ENCODE peak calls at places on chromosomes 5 and 9, in six cellular contexts. P, X, H, T, Y and A are unnamed samples.

GRCh38 chr5:168286386-168286785 is 5.1 kb upstream of the WWC1 start:
- DNase-seq in X (no peak), Y (no peak), H (no peak), P (no peak), T (no peak), A (no peak)

GRCh38 chr9:86892576-86892975 is 54.7 kb downstream of the GAS1 start:
- DNase-seq in H (no peak), P (no peak), X (no peak), T (no peak), Y (no peak), A (no peak)

GRCh38 chr5:9047932-9048331 is 497.9 kb downstream of the SEMA5A start:
- DNase-seq in H (no peak), P (no peak), T (no peak), Y (no peak), X (no peak), A (no peak)

GRCh38 chr9:79809931-79810330 is 238.2 kb downstream of the TLE4 start:
- DNase-seq in H (no peak), P (no peak), T (no peak), Y (no peak), X (peak; percentile 55), A (no peak)

GRCh38 chr9:128169925-128170324 is 9.9 kb downstream of the BBLN start:
- DNase-seq in T (no peak), H (no peak), Y (no peak), X (no peak), P (no peak), A (no peak)

GRCh38 chr5:31238497-31238896 is 45.0 kb downstream of the CDH6 start:
- DNase-seq in Y (no peak), H (no peak), P (no peak), T (no peak), X (no peak), A (no peak)

GRCh38 chr5:39355324-39355723 is 9.0 kb downstream of the C9 start:
- DNase-seq in T (no peak), H (no peak), P (no peak), Y (no peak), X (no peak), A (no peak)

GRCh38 chr5:172949426-172949825 is 9.8 kb upstream of the RPL26L1 start:
- DNase-seq in X (no peak), Y (no peak), H (no peak), P (no peak), T (no peak), A (no peak)

GRCh38 chr9:86163503-86163902 is 64.1 kb upstream of the GOLM1 start:
- DNase-seq in H (no peak), X (no peak), Y (no peak), T (no peak), P (no peak), A (no peak)

GRCh38 chr5:6194261-6194875 is 184.0 kb downstream of the MED10 start:
- DNase-seq in X (no peak), P (no peak), T (no peak), Y (no peak), H (no peak), A (no peak)

GRCh38 chr5:113748403-113748802 is 234.9 kb downstream of the YTHDC2 start:
- DNase-seq in H (no peak), Y (no peak), T (no peak), P (no peak), X (no peak), A (no peak)

GRCh38 chr5:116696356-116696755 is 121.7 kb upstream of the SEMA6A start:
- DNase-seq in T (no peak), Y (no peak), X (no peak), H (no peak), P (no peak), A (no peak)

GRCh38 chr9:27505744-27506161 is 18.3 kb upstream of the IFNK start:
- DNase-seq in H (no peak), P (no peak), T (no peak), Y (no peak), X (no peak), A (no peak)

GRCh38 chr5:3385874-3386536 is 209.6 kb upstream of the IRX1 start:
- DNase-seq in T (no peak), P (no peak), H (no peak), Y (no peak), X (no peak), A (no peak)

GRCh38 chr9:34310205-34310604 is 18.9 kb downstream of the KIF24 start:
- DNase-seq in Y (no peak), T (no peak), H (no peak), X (no peak), P (no peak), A (no peak)

GRCh38 chr5:149962040-149962439 is 1.5 kb downstream of the SLC26A2 start:
- DNase-seq in P (no peak), H (no peak), T (no peak), Y (no peak), X (no peak), A (no peak)

GRCh38 chr5:144598451-144599068 is 427.9 kb downstream of the KCTD16 start:
- DNase-seq in P (no peak), H (no peak), Y (no peak), T (peak; percentile 11), X (no peak), A (no peak)

GRCh38 chr5:134708301-134708700 is 30.0 kb upstream of the CAMLG start:
- DNase-seq in X (no peak), H (no peak), T (no peak), P (no peak), Y (no peak), A (no peak)

GRCh38 chr5:179310439-179311090 is 34.7 kb downstream of the ADAMTS2 start:
- DNase-seq in P (no peak), H (no peak), X (no peak), Y (no peak), T (no peak), A (no peak)

GRCh38 chr9:124507880-124508432 is 757 bp upstream of the NR5A1 start:
- DNase-seq in H (no peak), X (no peak), Y (no peak), T (no peak), P (peak; percentile 20), A (no peak)

GRCh38 chr9:124505901-124506346 is 1.3 kb downstream of the NR5A1 start:
- DNase-seq in H (no peak), Y (no peak), X (no peak), T (no peak), P (peak; percentile 27), A (no peak)

GRCh38 chr9:124505006-124505900 is 1.9 kb downstream of the NR5A1 start:
- DNase-seq in T (no peak), H (no peak), X (no peak), P (peak; percentile 42), Y (no peak), A (no peak)

GRCh38 chr9:124506931-124507879 is at the start of gene NR5A1:
- DNase-seq in Y (no peak), H (no peak), T (no peak), X (no peak), P (peak; percentile 83), A (no peak)

GRCh38 chr9:124506433-124506832 is 766 bp downstream of the NR5A1 start:
- DNase-seq in H (no peak), Y (no peak), P (peak; percentile 45), X (no peak), T (no peak), A (no peak)
- H3K4me3 ChIP-seq in H (no peak overlapping the region), Y (no peak overlapping the region), P (peak overlapping the region; percentile 69), X (no peak overlapping the region), T (no peak overlapping the region), A (no peak overlapping the region)

GRCh38 chr9:119020284-119020683 is 349.0 kb downstream of the BRINP1 start:
- DNase-seq in X (no peak), P (no peak), T (no peak), H (no peak), Y (no peak), A (no peak)

GRCh38 chr9:119026120-119026519 is 343.1 kb downstream of the BRINP1 start:
- DNase-seq in Y (peak; percentile 42), T (no peak), P (peak; percentile 16), H (no peak), X (no peak), A (no peak)

DNA sequence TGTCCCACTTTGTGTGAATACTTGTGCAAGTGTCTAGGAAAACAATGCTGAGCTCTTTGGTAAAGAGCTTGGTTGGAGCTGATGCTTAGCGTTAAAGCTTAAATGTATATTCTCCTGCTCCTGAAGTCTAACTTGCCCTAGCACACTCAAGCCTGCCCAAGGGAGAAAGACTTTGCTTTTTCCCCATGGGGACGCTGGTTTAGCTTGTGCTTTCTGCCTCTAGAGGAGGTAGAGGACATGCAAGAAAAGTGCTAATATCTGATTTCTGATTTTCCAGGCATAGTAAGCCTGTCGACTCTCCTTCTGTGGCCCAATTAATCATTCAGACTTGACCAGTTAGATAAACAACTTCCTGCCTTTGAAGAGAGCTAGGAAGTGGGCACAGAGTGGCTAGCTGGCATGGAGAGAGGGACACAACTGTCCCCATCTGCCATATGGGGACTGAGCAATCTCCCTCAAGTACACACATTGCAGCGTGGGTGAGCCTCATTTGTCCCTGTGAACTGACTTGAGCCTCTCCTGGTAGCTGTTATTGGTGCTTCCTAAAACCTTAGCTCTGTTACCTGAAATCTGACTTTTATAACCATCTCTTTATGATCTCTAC is 348.4 kb downstream of the BRINP1 start:
- DNase-seq in H (no peak), T (no peak), X (no peak), Y (no peak), P (no peak), A (no peak)
- TF ChIP-seq CTCF in H (no peak), T (no peak), X (no peak), Y (no peak), P (no peak), A (no peak)

DNA sequence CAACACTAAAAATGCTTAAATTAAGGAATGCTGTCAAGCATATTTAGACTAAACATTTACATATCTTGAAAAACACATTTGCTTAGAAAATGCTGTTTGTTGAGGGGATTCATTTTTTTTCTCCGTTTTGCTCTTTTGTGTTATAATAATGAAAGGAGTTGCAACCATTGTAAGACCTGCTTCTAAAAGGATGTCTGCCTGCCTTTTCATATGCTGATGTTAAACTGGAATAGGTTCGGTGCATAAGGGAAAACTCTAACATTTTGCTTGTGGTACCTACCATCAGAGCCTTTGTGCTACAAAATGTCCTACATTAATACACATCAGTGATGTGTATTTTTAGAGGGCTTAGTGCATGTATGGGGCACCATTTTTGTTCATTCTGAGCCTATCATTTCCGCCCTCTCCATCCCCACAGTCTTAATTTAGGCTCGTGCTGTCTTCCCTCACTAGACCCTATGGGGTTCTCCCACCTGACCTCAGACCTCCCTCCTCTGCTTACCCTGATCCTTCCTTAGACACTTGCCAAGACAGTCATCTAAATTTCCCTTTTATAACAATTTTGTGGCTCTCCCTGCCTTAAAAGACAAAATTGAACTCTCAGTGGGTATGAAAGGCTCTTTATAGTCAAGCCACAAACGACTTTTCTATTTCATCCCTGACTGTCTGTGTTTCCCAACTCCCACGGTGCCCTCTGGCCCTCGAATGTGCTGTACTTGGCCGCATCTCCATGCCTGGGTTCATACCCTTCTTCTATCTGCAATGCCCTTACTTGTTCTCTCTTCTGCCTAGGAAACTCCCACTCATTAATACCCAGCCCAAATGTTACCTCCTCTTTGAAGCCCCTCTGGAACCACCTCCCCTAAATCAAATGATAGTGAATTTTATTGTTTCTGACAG is 61.2 kb downstream of the CMYA5 start:
- DNase-seq in X (no peak), Y (no peak), T (no peak), P (no peak), H (no peak), A (no peak)
- H3K4me3 ChIP-seq in X (no peak overlapping the region), Y (no peak overlapping the region), T (no peak overlapping the region), P (no peak overlapping the region), H (no peak overlapping the region), A (no peak overlapping the region)

DNA sequence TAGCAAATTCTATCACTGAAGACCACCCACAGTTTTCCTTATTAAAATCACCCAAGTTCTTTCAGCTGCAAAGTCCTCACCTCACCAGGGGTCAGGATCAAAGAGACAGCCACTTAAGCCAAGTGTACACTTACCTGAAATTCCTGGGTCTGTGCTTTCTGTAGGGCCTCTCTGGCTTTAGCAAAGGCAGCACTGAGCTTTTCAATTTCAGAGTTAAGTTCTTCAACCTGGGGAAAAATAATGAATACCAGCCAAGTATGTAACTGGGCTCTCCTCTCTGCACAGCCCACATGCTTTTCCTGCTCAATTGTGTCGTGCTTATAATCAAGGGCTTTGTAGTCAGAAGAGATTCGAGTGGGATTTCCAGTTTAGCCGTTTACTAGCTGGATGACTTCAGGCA is 55.1 kb downstream of the CDK5RAP2 start:
- DNase-seq in P (no peak), X (no peak), Y (no peak), T (no peak), H (no peak), A (no peak)
- TF ChIP-seq CTCF in P (no peak), X (no peak), Y (no peak), T (no peak), H (no peak), A (no peak)